ENCODE peak calls at places on chromosomes 2 and 18, in seven cellular contexts. O is M059J, M is heart right ventricle, Q is SHP77, Y is occipital lobe, K is ELF-1, P is body of pancreas. D is an unnamed sample.

GRCh38 chr18:57466745-57467144 is 31.6 kb downstream of the ONECUT2 start:
- DNase-seq in O (no peak), M (no peak), Q (peak), Y (no peak), K (no peak), P (no peak), D (no peak)

GRCh38 chr2:72111061-72111460 is 36.6 kb downstream of the CYP26B1 start:
- DNase-seq in O (no peak), M (no peak), Q (no peak), Y (no peak), K (no peak), P (no peak), D (no peak)

GRCh38 chr18:24734058-24734457 is 273.6 kb downstream of the HRH4 start:
- DNase-seq in O (peak), M (peak), Q (no peak), Y (peak), K (peak), P (peak), D (no peak)

GRCh38 chr2:183541766-183542165 is 417.5 kb downstream of the NUP35 start:
- DNase-seq in O (peak), M (no peak), Q (no peak), Y (no peak), K (no peak), P (no peak), D (no peak)

GRCh38 chr2:96747061-96747460 is 7.2 kb upstream of the LMAN2L start:
- DNase-seq in O (peak), M (no peak), Q (no peak), Y (no peak), K (no peak), P (no peak), D (no peak)

GRCh38 chr2:214481204-214481603 is 70.3 kb downstream of the VWC2L start:
- DNase-seq in O (peak), M (no peak), Q (peak), Y (no peak), K (no peak), P (no peak), D (no peak)

GRCh38 chr2:111118455-111119003 is 2.2 kb upstream of the BCL2L11 start:
- DNase-seq in O (no peak), M (peak), Q (no peak), Y (no peak), K (no peak), P (no peak), D (no peak)

GRCh38 chr2:240468300-240469238 is 33.1 kb downstream of the GPC1 start:
- DNase-seq in O (no peak), M (peak), Q (no peak), Y (no peak), K (peak), P (peak), D (peak)

GRCh38 chr18:48106976-48107781 is 176.7 kb upstream of the SMAD2 start:
- DNase-seq in O (peak), M (no peak), Q (no peak), Y (no peak), K (peak), P (no peak), D (no peak)

GRCh38 chr2:121662651-121663050 is 13.4 kb upstream of the CLASP1 start:
- DNase-seq in O (peak), M (no peak), Q (no peak), Y (no peak), K (no peak), P (no peak), D (no peak)

GRCh38 chr18:48766025-48766424 is 184.7 kb downstream of the SMAD7 start:
- DNase-seq in O (no peak), M (no peak), Q (no peak), Y (no peak), K (no peak), P (no peak), D (no peak)

GRCh38 chr2:104857262-104858221 is 3.6 kb downstream of the POU3F3 start:
- DNase-seq in O (no peak), M (no peak), Q (no peak), Y (no peak), K (no peak), P (no peak), D (no peak)

GRCh38 chr18:51212606-51213005 is 15.1 kb upstream of the MEX3C start:
- DNase-seq in O (no peak), M (no peak), Q (no peak), Y (no peak), K (no peak), P (no peak), D (no peak)

GRCh38 chr2:221156335-221156734 is 415.8 kb downstream of the EPHA4 start:
- DNase-seq in O (no peak), M (no peak), Q (peak), Y (no peak), K (no peak), P (no peak), D (no peak)

GRCh38 chr2:73832905-73833304 is 4.1 kb downstream of the STAMBP start:
- DNase-seq in O (peak), M (no peak), Q (no peak), Y (no peak), K (no peak), P (no peak), D (no peak)